ENCODE peak calls at places on chromosomes 12 and 14, in five cellular contexts. M, P, B, E and L are unnamed samples.

GRCh38 chr12:114933428-114934160 is 249.6 kb upstream of the TBX3 start:
- DNase-seq in M (no peak), P (no peak), B (no peak), E (peak), L (no peak)

GRCh38 chr12:42407306-42407705 is 81.3 kb downstream of the PPHLN1 start:
- DNase-seq in M (no peak), P (no peak), B (no peak), E (no peak), L (no peak)

GRCh38 chr12:48779869-48780268 is 9.0 kb downstream of the ADCY6 start:
- DNase-seq in M (no peak), P (no peak), B (no peak), E (no peak), L (no peak)

GRCh38 chr12:49733219-49734017 is 7.9 kb upstream of the TMBIM6 start:
- DNase-seq in M (no peak), P (no peak), B (no peak), E (no peak), L (no peak)

GRCh38 chr12:70609203-70609602 is 28.0 kb downstream of the PTPRB start:
- DNase-seq in M (no peak), P (no peak), B (no peak), E (no peak), L (no peak)

GRCh38 chr14:78245238-78245637 is 75.1 kb downstream of the NRXN3 start:
- DNase-seq in M (no peak), P (no peak), B (no peak), E (no peak), L (no peak)

GRCh38 chr14:39442293-39442692 is 10.1 kb upstream of the FBXO33 start:
- DNase-seq in M (no peak), P (no peak), B (no peak), E (no peak), L (no peak)

GRCh38 chr12:129903956-129904769 is at the start of gene TMEM132D:
- DNase-seq in M (no peak), P (no peak), B (no peak), E (no peak), L (no peak)

GRCh38 chr12:93571360-93571853 is 1.1 kb upstream of the SOCS2 start:
- DNase-seq in M (peak), P (peak), B (peak), E (peak), L (peak)

DNA sequence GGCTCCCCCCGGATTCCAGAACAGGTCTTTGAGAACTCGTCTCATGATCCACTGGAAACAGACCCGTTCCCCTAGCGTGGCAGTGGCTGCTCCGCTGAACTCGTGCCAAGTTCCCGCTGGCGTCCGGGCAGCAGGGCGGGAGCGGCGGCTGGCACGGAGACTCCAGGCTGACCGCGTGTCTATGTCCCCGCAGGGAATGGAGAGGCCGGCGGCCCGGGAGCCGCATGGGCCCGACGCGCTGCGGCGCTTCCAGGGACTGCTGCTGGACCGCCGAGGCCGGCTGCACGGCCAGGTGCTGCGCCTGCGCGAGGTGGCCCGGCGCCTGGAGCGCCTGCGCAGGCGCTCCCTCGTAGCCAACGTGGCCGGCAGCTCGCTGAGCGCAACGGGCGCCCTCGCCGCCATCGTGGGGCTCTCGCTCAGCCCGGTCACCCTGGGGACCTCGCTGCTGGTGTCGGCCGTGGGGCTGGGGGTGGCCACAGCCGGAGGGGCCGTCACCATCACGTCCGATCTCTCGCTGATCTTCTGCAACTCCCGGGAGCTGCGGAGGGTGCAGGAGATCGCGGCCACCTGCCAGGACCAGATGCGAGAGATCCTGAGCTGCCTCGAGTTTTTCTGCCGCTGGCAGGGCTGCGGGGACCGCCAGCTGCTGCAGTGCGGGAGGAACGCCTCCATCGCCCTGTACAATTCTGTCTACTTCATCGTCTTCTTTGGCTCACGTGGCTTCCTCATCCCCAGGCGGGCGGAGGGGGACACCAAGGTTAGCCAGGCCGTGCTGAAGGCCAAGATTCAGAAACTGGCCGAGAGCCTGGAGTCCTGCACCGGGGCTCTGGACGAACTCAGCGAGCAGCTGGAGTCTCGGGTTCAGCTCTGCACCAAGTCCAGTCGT is 1.5 kb downstream of the APOLD1 start:
- DNase-seq in M (peak), P (peak), B (peak), E (peak), L (peak)
- TF ChIP-seq POLR2A in M (peak), P (peak), B (peak), E (peak), L (peak)

GRCh38 chr14:57400556-57401494 is 10.4 kb downstream of the NAA30 start:
- DNase-seq in M (no peak), P (no peak), B (no peak), E (no peak), L (no peak)
- H3K4me3 ChIP-seq in M (no peak), P (no peak), B (no peak), E (no peak), L (no peak)

GRCh38 chr14:51993274-51993673 is 3.9 kb downstream of the RTRAF start:
- DNase-seq in M (no peak), P (no peak), B (no peak), E (no peak), L (no peak)
- H3K27ac ChIP-seq in M (no peak), P (no peak), B (no peak), E (no peak), L (no peak)

GRCh38 chr12:106776897-106777296 is 2.4 kb downstream of the RIC8B start:
- DNase-seq in M (no peak), P (no peak), B (no peak), E (no peak), L (no peak)

GRCh38 chr12:106771425-106771824 is 3.1 kb upstream of the RIC8B start:
- DNase-seq in M (no peak), P (no peak), B (no peak), E (no peak), L (no peak)

GRCh38 chr12:106774808-106775524 is 484 bp downstream of the RIC8B start:
- DNase-seq in M (no peak), P (no peak), B (peak), E (no peak), L (no peak)

GRCh38 chr12:106773945-106774807 is at the start of gene RIC8B:
- DNase-seq in M (peak), P (peak), B (peak), E (peak), L (peak)

GRCh38 chr12:106773286-106773685 is 1.2 kb upstream of the RIC8B start:
- DNase-seq in M (no peak), P (no peak), B (no peak), E (no peak), L (no peak)
- TF ChIP-seq POLR2A in M (no peak), P (no peak), B (no peak), E (no peak), L (no peak)

DNA sequence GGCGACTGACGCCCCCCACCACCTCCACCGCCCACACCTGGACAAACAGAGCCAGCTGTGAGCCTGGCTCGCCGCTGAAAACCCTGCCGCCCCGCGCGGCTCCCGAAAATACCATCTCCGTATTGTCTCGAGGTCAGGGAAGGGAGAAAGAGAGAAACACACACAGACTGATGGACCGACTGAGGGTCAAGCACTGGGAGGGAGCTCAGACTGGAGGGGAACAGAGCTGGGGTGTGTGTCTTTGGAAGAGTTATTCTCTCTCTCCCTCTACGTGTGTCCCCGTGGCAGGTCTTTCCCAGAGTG is 4.1 kb upstream of the SIX1 start:
- DNase-seq in M (no peak), P (peak), B (no peak), E (no peak), L (no peak)
- H3K4me3 ChIP-seq in M (no peak), P (peak), B (no peak), E (no peak), L (no peak)